ENCODE peak calls at places on chromosome 6, in eight cellular contexts. L is colonic mucosa; E is CD4-positive, alpha-beta memory T cell; H is psoas muscle; R is mesenchymal stem cell; Z is A549; Y is HCT116; X is uterus. T is an unnamed sample. For H3K4me1, the result is how much of the 10 kb centered on the place peaks cover.

GRCh38 chr6:13873288-13874190 is 51.2 kb upstream of the RNF182 start:
- DNase-seq in L (peak), E (peak), H (peak), R (peak), Z (peak), Y (peak), X (peak), T (peak)

GRCh38 chr6:8435845-8436168 is 462 bp upstream of the SLC35B3 start:
- DNase-seq in L (no peak), E (no peak), H (no peak), R (no peak), Z (no peak), Y (no peak), X (no peak), T (no peak)

GRCh38 chr6:147037881-147038280 is 166.3 kb upstream of the STXBP5 start:
- DNase-seq in L (no peak), E (no peak), H (no peak), R (no peak), Z (no peak), Y (no peak), X (no peak), T (no peak)

GRCh38 chr6:166529571-166529970 is 56.9 kb downstream of the RAMACL start:
- DNase-seq in L (no peak), E (no peak), H (no peak), R (peak), Z (no peak), Y (no peak), X (no peak), T (no peak)

GRCh38 chr6:158869010-158869603 is 49.9 kb upstream of the EZR start:
- DNase-seq in L (no peak), E (no peak), H (no peak), R (no peak), Z (peak), Y (peak), X (no peak), T (peak)

GRCh38 chr6:33549896-33550295 is 30.2 kb downstream of the BAK1 start:
- DNase-seq in L (no peak), E (no peak), H (no peak), R (no peak), Z (no peak), Y (no peak), X (no peak), T (no peak)

GRCh38 chr6:106453756-106454367 is 93.3 kb downstream of the CRYBG1 start:
- DNase-seq in L (no peak), E (no peak), H (no peak), R (no peak), Z (no peak), Y (no peak), X (no peak), T (no peak)

GRCh38 chr6:113414511-113414910 is 442.6 kb upstream of the MARCKS start:
- DNase-seq in L (peak), E (no peak), H (no peak), R (peak), Z (peak), Y (peak), X (peak), T (peak)

GRCh38 chr6:82525775-82526515 is 162.3 kb downstream of the TPBG start:
- DNase-seq in L (no peak), E (no peak), H (no peak), R (peak), Z (no peak), Y (no peak), X (no peak), T (no peak)

GRCh38 chr6:49415358-49415757 is 47.7 kb downstream of the MMUT start:
- DNase-seq in L (no peak), E (no peak), H (no peak), R (no peak), Z (no peak), Y (no peak), X (no peak), T (no peak)

GRCh38 chr6:23016701-23017100 is 447.3 kb downstream of the HDGFL1 start:
- DNase-seq in L (no peak), E (no peak), H (no peak), R (no peak), Z (no peak), Y (no peak), X (no peak), T (no peak)

GRCh38 chr6:14676977-14677781 is 559.6 kb downstream of the CD83 start:
- DNase-seq in L (no peak), E (no peak), H (no peak), R (no peak), Z (no peak), Y (no peak), X (no peak), T (no peak)

GRCh38 chr6:168376120-168376519 is 56.5 kb upstream of the DACT2 start:
- DNase-seq in L (no peak), E (no peak), H (no peak), R (no peak), Z (no peak), Y (no peak), X (no peak), T (no peak)

GRCh38 chr6:14658030-14658429 is 540.5 kb downstream of the CD83 start:
- DNase-seq in L (no peak), E (no peak), H (no peak), R (no peak), Z (no peak), Y (no peak), X (no peak), T (no peak)

GRCh38 chr6:89492025-89492640 is 59.2 kb downstream of the ANKRD6 start:
- DNase-seq in L (no peak), E (no peak), H (no peak), R (no peak), Z (no peak), Y (no peak), X (no peak), T (no peak)

GRCh38 chr6:159745081-159745480 is 16.8 kb upstream of the ACAT2 start:
- DNase-seq in L (no peak), E (no peak), H (no peak), R (no peak), Z (no peak), Y (no peak), X (no peak), T (no peak)

GRCh38 chr6:149922642-149923326 is at the start of gene RAET1G:
- DNase-seq in L (peak), E (peak), H (peak), R (peak), Z (peak), Y (peak), X (peak), T (peak)

GRCh38 chr6:75349262-75349984 is 64.8 kb upstream of the TMEM30A start:
- DNase-seq in L (no peak), E (peak), H (no peak), R (peak), Z (no peak), Y (no peak), X (peak), T (no peak)

GRCh38 chr6:82767037-82767436 is 298.6 kb downstream of the UBE3D start:
- DNase-seq in L (no peak), E (no peak), H (no peak), R (no peak), Z (no peak), Y (no peak), X (no peak), T (no peak)

GRCh38 chr6:43328528-43328927 is 19.9 kb upstream of the CRIP3 start:
- DNase-seq in L (no peak), E (no peak), H (no peak), R (no peak), Z (no peak), Y (no peak), X (no peak), T (peak)

GRCh38 chr6:36691011-36691410 is 6.6 kb upstream of the RAB44 start:
- DNase-seq in L (no peak), E (no peak), H (no peak), R (no peak), Z (no peak), Y (no peak), X (no peak), T (no peak)

GRCh38 chr6:167746377-167747151 is 80.1 kb upstream of the AFDN start:
- DNase-seq in L (no peak), E (no peak), H (no peak), R (peak), Z (no peak), Y (no peak), X (no peak), T (no peak)

GRCh38 chr6:169997930-169998218 is 246.5 kb downstream of the ERMARD start:
- DNase-seq in L (no peak), E (no peak), H (no peak), R (no peak), Z (no peak), Y (no peak), X (no peak), T (no peak)

GRCh38 chr6:150229775-150230561 is 87.1 kb downstream of the PPP1R14C start:
- DNase-seq in L (no peak), E (no peak), H (no peak), R (no peak), Z (no peak), Y (no peak), X (no peak), T (no peak)

GRCh38 chr6:42038163-42038562 is 12.2 kb upstream of the TAF8 start:
- DNase-seq in L (no peak), E (no peak), H (no peak), R (no peak), Z (no peak), Y (no peak), X (no peak), T (no peak)

GRCh38 chr6:39962831-39963230 is 28.6 kb upstream of the MOCS1 start:
- DNase-seq in L (no peak), E (no peak), H (no peak), R (peak), Z (no peak), Y (no peak), X (no peak), T (no peak)

GRCh38 chr6:152050451-152051195 is 243.1 kb downstream of the ESR1 start:
- DNase-seq in L (no peak), E (no peak), H (no peak), R (no peak), Z (no peak), Y (no peak), X (no peak), T (no peak)

GRCh38 chr6:4342407-4343137 is 207.2 kb upstream of the ECI2 start:
- DNase-seq in L (no peak), E (no peak), H (no peak), R (no peak), Z (no peak), Y (no peak), X (no peak), T (no peak)

GRCh38 chr6:20402181-20403079 is 751 bp downstream of the E2F3 start:
- DNase-seq in L (peak), E (no peak), H (peak), R (peak), Z (peak), Y (peak), X (peak), T (peak)

GRCh38 chr6:49890988-49891387 is 24.7 kb upstream of the CRISP1 start:
- DNase-seq in L (no peak), E (no peak), H (no peak), R (no peak), Z (no peak), Y (no peak), X (no peak), T (no peak)

GRCh38 chr6:37663016-37663810 is 34.5 kb downstream of the MDGA1 start:
- DNase-seq in L (no peak), E (no peak), H (peak), R (peak), Z (no peak), Y (no peak), X (no peak), T (no peak)

GRCh38 chr6:4344317-4344899 is 209.0 kb upstream of the ECI2 start:
- DNase-seq in L (no peak), E (no peak), H (no peak), R (peak), Z (no peak), Y (no peak), X (no peak), T (no peak)

GRCh38 chr6:167748458-167749379 is 78.0 kb upstream of the AFDN start:
- DNase-seq in L (no peak), E (no peak), H (no peak), R (peak), Z (no peak), Y (no peak), X (no peak), T (no peak)

GRCh38 chr6:14441371-14441781 is 323.8 kb downstream of the CD83 start:
- DNase-seq in L (no peak), E (no peak), H (no peak), R (no peak), Z (no peak), Y (no peak), X (peak), T (no peak)

GRCh38 chr6:134250776-134251175 is 67.1 kb downstream of the SGK1 start:
- DNase-seq in L (no peak), E (no peak), H (no peak), R (no peak), Z (no peak), Y (no peak), X (no peak), T (no peak)

GRCh38 chr6:134247854-134248580 is 69.9 kb downstream of the SGK1 start:
- DNase-seq in L (no peak), E (no peak), H (no peak), R (no peak), Z (no peak), Y (no peak), X (no peak), T (no peak)

GRCh38 chr6:134247271-134247833 is 70.6 kb downstream of the SGK1 start:
- DNase-seq in L (no peak), E (peak), H (no peak), R (no peak), Z (no peak), Y (no peak), X (no peak), T (no peak)

GRCh38 chr6:134249412-134249758 is 68.5 kb downstream of the SGK1 start:
- DNase-seq in L (no peak), E (no peak), H (no peak), R (peak), Z (no peak), Y (no peak), X (no peak), T (no peak)

DNA sequence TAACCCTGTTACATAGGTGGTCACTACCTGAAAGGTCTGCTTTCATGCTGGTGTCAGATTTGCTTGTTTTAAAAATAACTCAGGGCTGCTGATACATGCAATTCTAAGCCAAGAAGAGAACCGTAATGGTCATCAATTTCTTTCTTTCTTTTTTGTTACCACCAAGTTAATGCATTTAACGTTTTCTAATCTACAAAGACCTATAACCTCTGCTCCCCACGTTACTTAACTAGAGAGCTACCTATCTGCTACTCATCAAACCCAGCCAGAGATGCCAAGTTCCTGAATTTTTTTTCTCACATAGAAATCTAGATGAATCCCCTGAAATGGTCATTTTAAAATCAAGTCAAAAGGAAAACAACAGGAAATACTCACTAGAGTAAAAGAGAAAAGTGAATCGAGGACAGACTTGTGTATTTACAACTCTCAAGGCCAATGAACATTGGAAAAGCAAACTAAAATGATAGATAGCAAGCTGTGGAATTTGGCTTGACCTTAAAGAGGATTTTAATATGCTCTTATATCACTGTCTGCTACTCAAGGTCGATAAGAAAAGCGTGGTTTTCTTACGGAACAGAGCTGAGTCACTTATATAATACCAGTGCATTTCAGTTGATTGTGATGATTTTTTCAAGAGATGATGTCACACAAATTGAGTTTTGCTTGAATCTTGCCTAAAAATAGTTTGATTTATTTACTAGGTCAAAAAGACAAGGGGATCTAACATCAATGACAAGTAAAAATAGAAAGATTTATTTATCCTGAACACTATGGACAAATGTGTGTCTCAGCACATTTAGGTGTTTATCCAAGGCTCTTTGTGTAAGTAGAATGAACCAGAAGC is 67.9 kb downstream of the SGK1 start:
- DNase-seq in L (no peak), E (no peak), H (no peak), R (peak), Z (peak), Y (no peak), X (no peak), T (peak)
- H3K4me1 ChIP-seq in L (under half), E (half or more), H (under half), R (under half), Z (under half), Y (under half), X (under half), T (under half)

GRCh38 chr6:71277926-71278594 is 10.6 kb upstream of the OGFRL1 start:
- DNase-seq in L (no peak), E (no peak), H (no peak), R (no peak), Z (no peak), Y (no peak), X (no peak), T (no peak)
- H3K27ac ChIP-seq in L (no peak), E (no peak), H (no peak), R (no peak), Z (no peak), Y (no peak), X (no peak), T (no peak)

GRCh38 chr6:156167289-156168076 is 609.7 kb upstream of the ARID1B start:
- DNase-seq in L (no peak), E (no peak), H (no peak), R (no peak), Z (no peak), Y (no peak), X (no peak), T (no peak)
- H3K4me1 ChIP-seq in L (under half), E (under half), H (under half), R (under half), Z (under half), Y (under half), X (under half), T (under half)

GRCh38 chr6:164756142-164756541 is 553.3 kb downstream of the C6orf118 start:
- DNase-seq in L (no peak), E (no peak), H (no peak), R (no peak), Z (no peak), Y (no peak), X (no peak), T (no peak)
- H3K27ac ChIP-seq in L (no peak), E (no peak), H (no peak), R (no peak), Z (no peak), Y (no peak), X (no peak), T (no peak)

GRCh38 chr6:27138837-27139752 is 108.4 kb upstream of the PRSS16 start:
- DNase-seq in L (peak), E (peak), H (peak), R (peak), Z (peak), Y (no peak), X (peak), T (peak)
- H3K4me1 ChIP-seq in L (under half), E (under half), H (under half), R (under half), Z (half or more), Y (under half), X (under half), T (under half)

DNA sequence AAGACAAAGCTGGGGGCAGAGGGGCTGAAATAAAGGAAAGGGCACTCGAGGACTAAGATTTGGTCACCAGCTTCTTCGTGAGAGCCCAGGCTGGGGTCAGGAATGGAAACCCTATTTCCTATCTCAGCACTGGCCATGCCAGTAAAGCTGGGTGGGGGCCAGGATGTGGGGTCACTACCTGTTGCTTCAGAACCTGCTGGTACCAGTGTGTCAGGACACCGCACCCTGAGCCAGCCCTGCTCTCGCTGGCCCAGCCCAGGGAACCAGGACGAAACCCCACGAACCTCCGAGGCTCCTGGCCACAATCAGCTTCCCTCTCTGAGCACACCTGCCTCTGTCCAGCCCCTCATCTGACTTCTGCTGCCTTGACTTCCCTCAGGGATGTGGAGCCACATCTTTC is 2.1 kb downstream of the CDSN start:
- DNase-seq in L (no peak), E (no peak), H (no peak), R (no peak), Z (no peak), Y (no peak), X (no peak), T (no peak)
- H3K27ac ChIP-seq in L (no peak), E (no peak), H (no peak), R (no peak), Z (no peak), Y (no peak), X (no peak), T (no peak)

GRCh38 chr6:111482236-111482958 is 621 bp downstream of the REV3L start:
- DNase-seq in L (peak), E (no peak), H (peak), R (peak), Z (no peak), Y (no peak), X (peak), T (peak)
- H3K4me1 ChIP-seq in L (under half), E (half or more), H (half or more), R (under half), Z (under half), Y (under half), X (under half), T (under half)

GRCh38 chr6:11271637-11272036 is 39.2 kb upstream of the NEDD9 start:
- DNase-seq in L (no peak), E (no peak), H (no peak), R (peak), Z (no peak), Y (no peak), X (no peak), T (no peak)

GRCh38 chr6:11271228-11271627 is 38.8 kb upstream of the NEDD9 start:
- DNase-seq in L (peak), E (no peak), H (peak), R (no peak), Z (no peak), Y (no peak), X (no peak), T (no peak)

GRCh38 chr6:11272491-11273192 is 40.2 kb upstream of the NEDD9 start:
- DNase-seq in L (peak), E (no peak), H (no peak), R (peak), Z (peak), Y (no peak), X (no peak), T (peak)

GRCh38 chr6:11268978-11269377 is 36.5 kb upstream of the NEDD9 start:
- DNase-seq in L (peak), E (no peak), H (no peak), R (no peak), Z (no peak), Y (no peak), X (no peak), T (peak)

GRCh38 chr6:11270030-11271027 is 37.9 kb upstream of the NEDD9 start:
- DNase-seq in L (peak), E (no peak), H (no peak), R (peak), Z (peak), Y (no peak), X (no peak), T (peak)
- H3K27ac ChIP-seq in L (peak), E (no peak), H (no peak), R (no peak), Z (peak), Y (no peak), X (peak), T (peak)

GRCh38 chr6:125307964-125308615 is 6.3 kb upstream of the HDDC2 start:
- DNase-seq in L (no peak), E (no peak), H (no peak), R (no peak), Z (no peak), Y (no peak), X (no peak), T (peak)
- H3K4me1 ChIP-seq in L (under half), E (under half), H (under half), R (under half), Z (under half), Y (under half), X (under half), T (under half)

T was measured in small intestine.